ENCODE peak calls at places on chromosome 22, in six cellular contexts. C is H1, R is K562, Q is HepG2, V is GM12878, L is GM12891. O is an unnamed sample.
A peak's percentile ranks its signal among the peaks of the same experiment; 100 is the strongest.

GRCh38 chr22:22458387-22458786 is 50.2 kb downstream of the ZNF280B start:
- DNase-seq in C (no peak), R (no peak), Q (no peak), V (no peak), L (no peak), O (no peak)

GRCh38 chr22:48827904-48828555 is 999.6 kb downstream of the BRD1 start:
- DNase-seq in C (no peak), R (no peak), Q (no peak), V (no peak), L (no peak), O (no peak)

GRCh38 chr22:48713266-48714205 is 1114.1 kb downstream of the BRD1 start:
- DNase-seq in C (no peak), R (no peak), Q (no peak), V (no peak), L (no peak), O (no peak)

GRCh38 chr22:46996595-46997310 is 234.3 kb downstream of the TBC1D22A start:
- DNase-seq in C (no peak), R (peak; percentile 11), Q (peak; percentile 38), V (no peak), L (no peak), O (no peak)

GRCh38 chr22:22546490-22546889 is 12.6 kb downstream of the PRAME start:
- DNase-seq in C (no peak), R (peak; percentile 69), Q (no peak), V (no peak), L (no peak), O (no peak)

GRCh38 chr22:19855504-19856409 is 1.1 kb upstream of the GNB1L start:
- DNase-seq in C (no peak), R (peak; percentile 94), Q (peak; percentile 95), V (peak; percentile 35), L (no peak), O (no peak)

GRCh38 chr22:40635940-40636379 is 559 bp downstream of the MRTFA start:
- DNase-seq in C (no peak), R (no peak), Q (no peak), V (no peak), L (no peak), O (no peak)

GRCh38 chr22:25113316-25113721 is 86.3 kb upstream of the CRYBB3 start:
- DNase-seq in C (no peak), R (no peak), Q (no peak), V (no peak), L (no peak), O (no peak)

GRCh38 chr22:39244073-39244495 is 698 bp downstream of the PDGFB start:
- DNase-seq in C (no peak), R (peak; percentile 51), Q (no peak), V (no peak), L (no peak), O (no peak)

GRCh38 chr22:41478891-41479521 is 10.1 kb downstream of the ACO2 start:
- DNase-seq in C (no peak), R (no peak), Q (no peak), V (peak; percentile 61), L (no peak), O (no peak)

GRCh38 chr22:38260760-38261477 is 11.9 kb downstream of the TMEM184B start:
- DNase-seq in C (no peak), R (no peak), Q (peak; percentile 61), V (no peak), L (no peak), O (no peak)

GRCh38 chr22:48708558-48709245 is 1119.0 kb downstream of the BRD1 start:
- DNase-seq in C (no peak), R (no peak), Q (no peak), V (no peak), L (no peak), O (no peak)

GRCh38 chr22:37907036-37907954 is 1.2 kb downstream of the MICALL1 start:
- DNase-seq in C (no peak), R (no peak), Q (no peak), V (no peak), L (no peak), O (no peak)

GRCh38 chr22:24141586-24141985 is 39.7 kb upstream of the SUSD2 start:
- DNase-seq in C (no peak), R (no peak), Q (no peak), V (no peak), L (no peak), O (peak; percentile 61)

GRCh38 chr22:48417143-48418070 is 1410.3 kb downstream of the BRD1 start:
- DNase-seq in C (no peak), R (no peak), Q (no peak), V (no peak), L (no peak), O (no peak)

GRCh38 chr22:29202231-29203192 is 3.2 kb upstream of the EMID1 start:
- DNase-seq in C (no peak), R (peak; percentile 35), Q (peak; percentile 38), V (peak; percentile 91), L (peak; percentile 78), O (peak; percentile 85)

GRCh38 chr22:19932367-19933206 is 9.0 kb upstream of the COMT start:
- DNase-seq in C (no peak), R (peak; percentile 38), Q (no peak), V (no peak), L (no peak), O (no peak)

GRCh38 chr22:19766506-19767426 is 6.2 kb downstream of the TBX1 start:
- DNase-seq in C (no peak), R (peak; percentile 85), Q (no peak), V (no peak), L (no peak), O (no peak)

GRCh38 chr22:21876486-21877176 is 9.2 kb upstream of the MAPK1 start:
- DNase-seq in C (no peak), R (peak; percentile 81), Q (no peak), V (no peak), L (no peak), O (no peak)

GRCh38 chr22:37803195-37803635 is 4.5 kb upstream of the GCAT start:
- DNase-seq in C (no peak), R (peak; percentile 86), Q (peak; percentile 65), V (no peak), L (no peak), O (no peak)

GRCh38 chr22:49024775-49025440 is 802.8 kb downstream of the BRD1 start:
- DNase-seq in C (no peak), R (no peak), Q (no peak), V (no peak), L (no peak), O (no peak)

GRCh38 chr22:20245577-20246367 is 22.3 kb downstream of the RTN4R start:
- DNase-seq in C (no peak), R (no peak), Q (no peak), V (no peak), L (no peak), O (no peak)

GRCh38 chr22:22745225-22746060 is 101.0 kb downstream of the GGTLC2 start:
- DNase-seq in C (no peak), R (peak; percentile 85), Q (peak; percentile 5), V (no peak), L (no peak), O (no peak)

GRCh38 chr22:50169181-50169759 is 1.3 kb upstream of the PANX2 start:
- DNase-seq in C (no peak), R (no peak), Q (no peak), V (no peak), L (no peak), O (no peak)
- TF ChIP-seq POLR2AphosphoS5 in C (no peak), R (no peak), Q (no peak), V (no peak), L (no peak), O (no peak)

DNA sequence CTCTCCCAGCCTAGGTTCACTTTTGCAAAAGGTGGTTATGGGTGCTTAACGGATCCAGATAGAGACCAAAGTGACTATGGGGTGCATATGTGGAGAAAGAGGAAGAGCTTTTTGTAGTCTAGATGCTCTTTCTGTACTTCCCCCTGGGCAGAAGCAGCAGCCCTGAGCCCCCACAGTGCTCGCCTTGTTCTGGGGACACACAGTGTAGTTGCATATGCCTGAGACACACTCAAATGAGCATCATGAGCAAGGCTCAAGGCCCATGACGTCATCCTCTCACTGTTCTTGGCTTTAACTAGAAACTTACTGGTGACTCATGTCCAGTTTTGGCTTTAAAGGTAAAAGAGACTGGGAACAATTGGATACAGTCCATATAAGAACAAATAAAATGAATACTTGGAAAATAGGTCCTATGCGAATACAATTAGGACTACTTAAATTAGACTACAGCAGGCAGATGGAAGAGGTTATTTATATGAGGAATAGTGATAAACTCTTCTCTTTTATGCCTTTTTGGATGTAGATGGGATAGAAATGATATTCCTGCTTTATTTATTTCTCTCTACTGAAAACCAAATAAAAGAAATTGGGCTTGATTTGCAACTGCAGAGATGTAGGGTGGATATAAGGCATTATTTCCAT is 20.1 kb upstream of the PEX26 start:
- DNase-seq in C (no peak), R (peak; percentile 34), Q (peak; percentile 63), V (peak; percentile 68), L (no peak), O (no peak)
- TF ChIP-seq POLR2A in C (no peak), R (no peak), Q (no peak), V (no peak), L (no peak), O (no peak)

DNA sequence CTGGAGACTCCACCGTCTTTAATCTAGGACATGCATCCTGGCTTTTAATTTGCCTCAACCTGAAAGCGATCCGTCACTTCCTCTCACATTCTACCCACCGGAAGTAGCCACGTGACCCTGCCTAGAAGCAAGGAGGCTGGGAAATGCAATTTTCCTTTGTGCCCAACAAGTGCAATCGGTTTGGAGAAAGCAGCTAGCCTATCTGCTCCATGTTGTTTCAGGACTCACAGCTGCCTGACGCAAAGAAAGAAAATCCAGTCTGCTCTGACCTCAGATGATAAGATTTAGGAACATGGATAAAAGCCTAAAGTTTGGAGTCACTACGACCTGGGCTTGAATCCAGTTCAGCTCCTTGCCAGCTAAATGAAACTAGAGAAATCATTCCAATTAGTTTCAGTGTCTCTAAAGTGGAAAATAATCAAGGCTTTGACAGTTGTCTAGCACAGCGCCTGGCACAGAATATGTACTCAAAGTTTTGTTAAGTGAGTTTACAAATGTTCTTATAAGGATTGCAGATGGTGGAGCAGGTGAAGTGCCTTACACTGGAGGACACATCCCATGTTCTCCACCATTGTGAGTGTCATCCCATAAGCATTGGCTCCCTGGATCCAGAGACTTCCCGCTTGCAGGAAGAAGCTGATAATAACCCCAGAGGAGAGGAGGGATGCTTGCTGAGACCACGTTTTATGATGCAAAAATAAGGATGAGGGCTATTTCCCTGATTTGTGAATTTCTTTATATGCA is 553.7 kb downstream of the MN1 start:
- DNase-seq in C (no peak), R (no peak), Q (no peak), V (no peak), L (no peak), O (no peak)
- TF ChIP-seq TAF1 in C (no peak), R (no peak), Q (no peak), V (no peak), L (no peak), O (no peak)

DNA sequence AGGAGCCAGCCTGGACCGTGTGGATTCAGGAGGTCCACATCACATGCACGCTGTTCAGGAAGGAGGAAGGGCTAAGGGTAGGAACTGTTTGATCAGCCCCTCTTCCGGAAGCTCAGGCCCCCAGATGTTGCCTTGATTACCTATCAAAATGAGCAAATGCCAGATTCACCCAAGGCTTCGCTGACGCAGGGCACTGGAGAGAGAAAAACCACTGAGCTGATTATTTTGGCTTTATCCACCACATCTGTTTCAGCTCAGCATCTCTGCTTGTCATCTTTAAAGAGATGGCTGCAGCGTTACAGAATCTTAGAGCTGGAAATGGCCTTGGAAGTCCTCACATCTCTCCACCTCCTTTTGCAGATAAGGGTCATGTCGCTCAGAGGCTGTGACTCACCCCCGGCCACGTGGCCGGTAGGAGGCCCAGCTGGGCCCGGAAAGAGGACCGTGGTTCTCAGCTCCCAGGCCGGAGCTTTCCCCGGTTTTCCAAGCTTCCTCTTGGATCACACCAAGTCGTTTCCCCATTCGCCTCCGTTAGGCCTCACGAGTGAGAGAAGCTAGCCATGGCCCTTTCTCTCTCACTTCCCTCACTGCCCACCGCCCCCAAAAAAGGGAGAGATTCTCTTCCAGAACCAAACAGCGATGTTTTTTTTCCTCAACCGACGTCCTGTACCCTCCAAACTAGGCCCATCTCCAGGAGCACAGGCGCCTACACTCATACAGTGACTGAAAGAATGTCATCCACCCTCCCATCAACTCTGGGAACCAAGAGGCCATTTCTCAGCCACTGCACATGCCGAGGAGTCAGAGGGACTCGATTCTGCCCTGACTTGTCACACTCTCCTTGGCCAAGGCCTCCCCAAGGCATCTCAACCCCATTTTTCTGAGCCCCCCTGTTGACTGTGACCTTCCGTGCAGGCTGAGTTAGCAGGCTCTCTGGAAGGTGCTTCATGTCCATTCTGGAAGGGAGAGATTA is 37.6 kb downstream of the LIF start:
- DNase-seq in C (no peak), R (peak; percentile 84), Q (peak; percentile 65), V (no peak), L (no peak), O (no peak)
- TF ChIP-seq POLR2AphosphoS5 in C (no peak), R (no peak), Q (no peak), V (no peak), L (no peak), O (no peak)

O was measured in GM12892.